ENCODE peak calls at places on chromosomes 11 and 22, in ten cellular contexts. H is transverse colon, B is fibroblast of mammary gland, Y is AG10803, C is tibial artery, O is RWPE1, N is mucosa of descending colon, P is cardiac fibroblast, A is psoas muscle, I is astrocyte of the spinal cord. R is an unnamed sample.

GRCh38 chr22:35605787-35606492 is 11.2 kb downstream of the MB start:
- DNase-seq in H (no peak), B (no peak), Y (no peak), C (no peak), O (no peak), N (no peak), P (no peak), A (no peak), I (no peak), R (no peak)

GRCh38 chr11:134071306-134071705 is 2.4 kb downstream of the JAM3 start:
- DNase-seq in H (no peak), B (no peak), Y (no peak), C (no peak), O (no peak), N (no peak), P (no peak), A (no peak), I (no peak), R (no peak)

GRCh38 chr22:41799486-41800347 is 762 bp upstream of the CCDC134 start:
- DNase-seq in H (peak), B (no peak), Y (peak), C (peak), O (peak), N (peak), P (peak), A (peak), I (peak), R (peak)

GRCh38 chr11:119691020-119691666 is 37.9 kb downstream of the NECTIN1 start:
- DNase-seq in H (no peak), B (no peak), Y (no peak), C (no peak), O (no peak), N (no peak), P (no peak), A (no peak), I (no peak), R (no peak)

GRCh38 chr22:25492950-25493790 is 71.3 kb upstream of the GRK3 start:
- DNase-seq in H (no peak), B (no peak), Y (no peak), C (no peak), O (no peak), N (no peak), P (no peak), A (no peak), I (no peak), R (no peak)

GRCh38 chr11:131248588-131248987 is 121.8 kb upstream of the NTM start:
- DNase-seq in H (no peak), B (peak), Y (no peak), C (no peak), O (no peak), N (no peak), P (no peak), A (no peak), I (peak), R (no peak)

GRCh38 chr11:102223859-102224258 is 93.4 kb upstream of the BIRC3 start:
- DNase-seq in H (no peak), B (no peak), Y (peak), C (no peak), O (peak), N (no peak), P (peak), A (no peak), I (no peak), R (no peak)

GRCh38 chr11:126547161-126547560 is 191.7 kb downstream of the ST3GAL4 start:
- DNase-seq in H (no peak), B (peak), Y (peak), C (no peak), O (no peak), N (no peak), P (peak), A (no peak), I (peak), R (no peak)

GRCh38 chr11:118448294-118448693 is 12.0 kb downstream of the KMT2A start:
- DNase-seq in H (no peak), B (peak), Y (peak), C (no peak), O (no peak), N (no peak), P (peak), A (no peak), I (peak), R (no peak)

GRCh38 chr11:86790073-86790727 is 10.1 kb upstream of the PRSS23 start:
- DNase-seq in H (no peak), B (no peak), Y (no peak), C (no peak), O (no peak), N (no peak), P (no peak), A (no peak), I (no peak), R (no peak)

GRCh38 chr11:69274531-69275016 is 19.4 kb upstream of the MYEOV start:
- DNase-seq in H (peak), B (no peak), Y (no peak), C (no peak), O (peak), N (peak), P (no peak), A (no peak), I (no peak), R (peak)

GRCh38 chr22:23884133-23884532 is 10.1 kb upstream of the MIF start:
- DNase-seq in H (no peak), B (no peak), Y (no peak), C (no peak), O (no peak), N (no peak), P (no peak), A (no peak), I (no peak), R (no peak)

GRCh38 chr22:45551310-45552016 is 48.8 kb downstream of the FBLN1 start:
- DNase-seq in H (no peak), B (peak), Y (peak), C (peak), O (no peak), N (no peak), P (no peak), A (peak), I (no peak), R (no peak)

GRCh38 chr22:21026783-21027692 is 5.3 kb downstream of the SLC7A4 start:
- DNase-seq in H (no peak), B (peak), Y (peak), C (no peak), O (no peak), N (no peak), P (peak), A (no peak), I (peak), R (no peak)

GRCh38 chr11:117807482-117808272 is 10.7 kb upstream of the DSCAML1 start:
- DNase-seq in H (peak), B (peak), Y (peak), C (no peak), O (peak), N (peak), P (peak), A (peak), I (peak), R (peak)

GRCh38 chr22:44398791-44399190 is 86.0 kb upstream of the SHISAL1 start:
- DNase-seq in H (peak), B (no peak), Y (no peak), C (peak), O (no peak), N (no peak), P (no peak), A (no peak), I (no peak), R (peak)

GRCh38 chr11:86162257-86162656 is 82.3 kb upstream of the EED start:
- DNase-seq in H (peak), B (peak), Y (peak), C (peak), O (no peak), N (peak), P (peak), A (peak), I (peak), R (no peak)

GRCh38 chr11:75237050-75237449 is 3.5 kb upstream of the TPBGL start:
- DNase-seq in H (no peak), B (no peak), Y (no peak), C (no peak), O (no peak), N (no peak), P (no peak), A (no peak), I (no peak), R (no peak)

GRCh38 chr22:28019881-28020861 is 101.1 kb upstream of the PITPNB start:
- DNase-seq in H (peak), B (peak), Y (peak), C (peak), O (peak), N (peak), P (peak), A (peak), I (peak), R (peak)

GRCh38 chr22:42132457-42132856 is 1.8 kb upstream of the CYP2D6 start:
- DNase-seq in H (no peak), B (no peak), Y (no peak), C (no peak), O (no peak), N (no peak), P (no peak), A (no peak), I (no peak), R (no peak)

GRCh38 chr11:48107188-48107704 is 109.4 kb upstream of the OR4B1 start:
- DNase-seq in H (peak), B (peak), Y (peak), C (no peak), O (no peak), N (no peak), P (peak), A (no peak), I (no peak), R (no peak)

GRCh38 chr11:23423119-23423518 is 562.8 kb upstream of the CCDC179 start:
- DNase-seq in H (no peak), B (no peak), Y (peak), C (no peak), O (no peak), N (no peak), P (no peak), A (no peak), I (peak), R (no peak)

GRCh38 chr11:133639408-133639807 is 107.1 kb upstream of the OPCML start:
- DNase-seq in H (no peak), B (no peak), Y (no peak), C (no peak), O (no peak), N (no peak), P (no peak), A (no peak), I (no peak), R (no peak)

GRCh38 chr11:69080361-69080973 is 31.7 kb downstream of the TPCN2 start:
- DNase-seq in H (no peak), B (peak), Y (peak), C (no peak), O (peak), N (no peak), P (peak), A (peak), I (peak), R (no peak)

DNA sequence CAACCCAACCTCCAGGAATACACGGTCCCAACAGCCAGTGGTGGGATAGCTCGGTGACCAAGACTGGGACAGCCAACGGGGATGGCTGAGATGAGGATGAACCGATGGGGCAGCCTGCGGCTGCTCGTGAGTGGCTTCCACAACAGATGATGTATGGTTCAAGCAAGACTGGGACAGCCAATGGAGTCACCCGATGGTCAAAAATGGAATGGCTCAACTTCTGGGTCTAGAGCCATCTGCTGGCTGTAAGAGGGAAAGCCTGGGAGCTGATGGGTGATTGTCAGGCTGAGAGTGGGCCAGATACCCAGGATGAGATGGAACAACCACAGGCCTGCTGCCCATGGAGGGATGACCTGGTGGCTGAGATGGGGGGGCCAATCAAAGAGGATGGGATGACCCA is 35.5 kb downstream of the SYT7 start:
- DNase-seq in H (no peak), B (no peak), Y (no peak), C (no peak), O (no peak), N (no peak), P (peak), A (no peak), I (no peak), R (no peak)
- TF ChIP-seq CTCF in H (no peak), B (peak), Y (peak), C (no peak), O (no peak), N (no peak), P (peak), A (no peak), I (peak), R (peak)

DNA sequence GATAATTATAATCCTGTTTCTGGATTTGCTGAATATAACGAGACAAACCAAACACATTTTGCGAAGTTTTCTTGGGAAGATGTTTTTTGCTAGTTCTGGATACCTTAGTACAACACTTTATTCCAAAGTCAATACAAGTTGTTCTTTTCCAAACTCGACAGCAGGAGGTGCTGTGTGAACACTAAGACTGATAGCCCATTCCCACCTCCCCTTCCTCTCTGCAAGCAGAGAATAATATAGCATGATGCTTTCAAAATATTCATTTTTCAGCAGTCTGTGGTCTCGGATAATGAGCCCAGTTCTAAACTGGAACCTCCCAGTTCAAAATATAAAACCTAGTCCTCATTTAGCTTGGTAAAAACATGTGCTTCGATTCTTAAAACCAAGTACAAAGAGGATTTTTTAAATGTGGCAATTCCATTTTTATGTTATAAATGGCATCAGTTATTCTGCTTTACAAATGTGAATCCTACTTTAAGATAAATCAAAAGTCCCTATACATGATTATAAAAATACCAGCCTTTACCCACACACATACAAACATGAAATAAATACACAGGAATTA is 129.1 kb downstream of the DCDC1 start:
- DNase-seq in H (no peak), B (peak), Y (peak), C (no peak), O (no peak), N (peak), P (peak), A (no peak), I (peak), R (peak)
- TF ChIP-seq CTCF in H (no peak), B (peak), Y (peak), C (no peak), O (peak), N (no peak), P (peak), A (peak), I (peak), R (peak)

GRCh38 chr11:73989156-73989555 is 6.5 kb upstream of the UCP2 start:
- DNase-seq in H (no peak), B (no peak), Y (no peak), C (no peak), O (no peak), N (peak), P (no peak), A (no peak), I (no peak), R (no peak)
- TF ChIP-seq CTCF in H (no peak), B (no peak), Y (no peak), C (no peak), O (no peak), N (no peak), P (no peak), A (no peak), I (no peak), R (no peak)

DNA sequence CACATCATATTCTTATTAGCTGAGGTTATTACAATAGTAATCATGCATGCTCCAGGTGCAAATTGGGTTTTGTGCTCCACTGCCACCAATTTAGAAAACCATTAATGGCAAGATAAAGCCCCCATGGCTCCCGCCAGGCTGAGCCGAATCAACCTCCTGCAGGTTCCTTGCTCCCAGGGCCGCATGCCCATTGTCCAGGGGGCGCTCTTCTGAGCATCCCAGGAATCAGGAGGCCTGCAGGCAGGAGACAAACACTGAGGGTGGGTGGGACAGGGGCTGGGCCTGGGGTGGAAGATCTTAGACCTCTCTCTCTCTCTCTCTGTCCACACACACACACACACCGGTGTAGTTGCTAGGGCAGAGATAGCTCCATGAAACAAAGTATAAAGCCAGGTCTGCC is 57.4 kb downstream of the BUD13 start:
- DNase-seq in H (no peak), B (no peak), Y (no peak), C (no peak), O (no peak), N (no peak), P (no peak), A (no peak), I (no peak), R (no peak)
- TF ChIP-seq CTCF in H (no peak), B (no peak), Y (no peak), C (no peak), O (no peak), N (no peak), P (no peak), A (no peak), I (no peak), R (no peak)

DNA sequence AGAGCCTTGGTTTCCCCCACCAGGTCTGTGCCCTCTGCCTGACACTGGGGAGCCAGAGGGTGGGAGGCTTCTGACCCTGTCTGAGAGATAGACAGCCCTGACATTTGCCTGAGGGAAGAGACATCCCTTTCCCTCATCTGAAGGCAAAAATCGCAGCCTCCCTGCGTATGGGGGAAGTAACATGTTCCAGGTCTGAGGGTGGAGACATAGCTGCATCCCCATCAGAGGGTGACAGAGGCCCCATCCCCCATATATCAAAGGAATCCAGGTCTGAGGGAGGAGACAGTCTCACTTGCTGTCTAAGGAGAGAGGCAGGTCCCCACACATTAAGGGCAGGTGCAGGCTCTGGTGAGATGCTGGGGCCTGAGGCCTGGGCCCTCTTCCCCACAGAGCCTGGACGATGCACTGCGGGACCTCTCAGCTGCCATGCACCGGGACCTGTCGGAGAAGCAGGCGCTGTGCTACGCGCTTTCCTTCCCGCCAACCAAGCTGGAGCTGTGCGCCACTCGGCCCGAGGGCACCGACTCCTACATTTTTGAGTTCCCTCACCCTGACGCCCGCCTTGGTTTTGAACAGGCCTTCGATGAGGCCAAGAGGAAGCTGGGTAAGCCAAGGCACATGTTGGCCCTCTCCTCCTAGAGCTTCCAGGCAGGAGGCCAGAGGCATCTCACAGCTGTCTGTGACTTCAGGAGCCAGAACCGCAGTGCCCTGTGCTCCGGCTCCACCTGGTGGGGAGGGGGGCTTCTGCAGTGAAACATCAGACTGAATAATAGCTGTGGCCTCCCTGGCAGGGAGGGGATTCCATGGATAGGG is 16.1 kb upstream of the RELT start:
- DNase-seq in H (no peak), B (peak), Y (peak), C (no peak), O (peak), N (no peak), P (peak), A (peak), I (peak), R (no peak)
- TF ChIP-seq CTCF in H (no peak), B (peak), Y (peak), C (no peak), O (no peak), N (no peak), P (peak), A (peak), I (peak), R (peak)

GRCh38 chr11:406796-407650 is 7.8 kb downstream of the SIGIRR start:
- DNase-seq in H (peak), B (peak), Y (peak), C (peak), O (peak), N (peak), P (peak), A (peak), I (peak), R (no peak)
- TF ChIP-seq CTCF in H (no peak), B (no peak), Y (no peak), C (no peak), O (no peak), N (no peak), P (no peak), A (peak), I (no peak), R (no peak)

GRCh38 chr11:129021295-129021694 is 78.6 kb upstream of the TP53AIP1 start:
- DNase-seq in H (no peak), B (peak), Y (no peak), C (no peak), O (no peak), N (no peak), P (peak), A (no peak), I (no peak), R (no peak)

GRCh38 chr11:129023968-129024676 is 81.5 kb upstream of the TP53AIP1 start:
- DNase-seq in H (peak), B (no peak), Y (no peak), C (no peak), O (peak), N (peak), P (no peak), A (no peak), I (peak), R (peak)

GRCh38 chr11:129013737-129014475 is 71.2 kb upstream of the TP53AIP1 start:
- DNase-seq in H (peak), B (no peak), Y (no peak), C (no peak), O (no peak), N (peak), P (no peak), A (no peak), I (no peak), R (no peak)

GRCh38 chr11:129018991-129019390 is 76.3 kb upstream of the TP53AIP1 start:
- DNase-seq in H (peak), B (no peak), Y (no peak), C (no peak), O (no peak), N (peak), P (no peak), A (no peak), I (no peak), R (no peak)
- TF ChIP-seq CTCF in H (no peak), B (no peak), Y (no peak), C (no peak), O (no peak), N (peak), P (no peak), A (no peak), I (no peak), R (no peak)

DNA sequence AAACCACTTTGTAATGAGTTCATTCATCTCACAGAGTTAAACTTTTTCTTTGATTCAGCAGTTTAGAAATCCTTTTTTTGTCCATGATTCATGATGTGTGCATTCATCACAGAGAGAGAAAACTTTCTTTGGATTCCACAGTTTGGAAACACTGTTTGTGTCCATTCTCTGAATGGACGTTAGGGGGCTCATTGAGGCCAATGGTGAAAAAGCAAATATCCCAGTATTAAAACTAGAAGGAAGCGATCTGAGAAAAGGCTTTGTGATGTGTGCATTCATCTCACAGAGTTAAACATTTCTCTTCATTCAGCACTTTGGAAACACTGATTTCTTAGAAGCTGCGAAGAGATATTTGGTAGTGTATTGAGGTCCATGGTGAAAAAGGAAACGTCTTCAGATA is 155.6 kb upstream of the TRIM48 start:
- DNase-seq in H (no peak), B (no peak), Y (no peak), C (no peak), O (no peak), N (no peak), P (no peak), A (no peak), I (no peak), R (no peak)
- TF ChIP-seq CTCF in H (no peak), B (no peak), Y (no peak), C (no peak), O (no peak), N (no peak), P (peak), A (no peak), I (no peak), R (no peak)

R was measured in progenitor cell of endocrine pancreas.